ENCODE peak calls at places on chromosomes 7 and 10, in seven cellular contexts. O, L, C, N, P, B and V are unnamed samples.

GRCh38 chr7:1535695-1536094 is 5.2 kb downstream of the MAFK start:
- DNase-seq in L (peak), C (no peak), B (no peak), N (no peak), P (no peak), O (no peak), V (no peak)

GRCh38 chr10:61262486-61263261 is 190.5 kb downstream of the TMEM26 start:
- DNase-seq in L (no peak), C (no peak), B (no peak), P (no peak), N (no peak), O (no peak), V (no peak)

GRCh38 chr10:10780746-10781145 is 236.9 kb upstream of the CELF2 start:
- DNase-seq in B (no peak), P (no peak), N (no peak), O (no peak), L (no peak), C (no peak), V (no peak)

GRCh38 chr7:34240450-34240849 is 335.1 kb downstream of the BMPER start:
- DNase-seq in P (no peak), L (no peak), B (no peak), O (no peak), C (no peak), N (no peak), V (no peak)

GRCh38 chr7:126569402-126569801 is 683.3 kb downstream of the GRM8 start:
- DNase-seq in L (no peak), P (no peak), B (no peak), C (no peak), N (no peak), O (no peak), V (no peak)

GRCh38 chr10:6473430-6473829 is 106.6 kb downstream of the PRKCQ start:
- DNase-seq in B (no peak), P (no peak), N (peak), O (no peak), C (no peak), L (no peak), V (no peak)

GRCh38 chr7:36875794-36876193 is 151.5 kb upstream of the AOAH start:
- DNase-seq in L (peak), N (no peak), O (no peak), P (no peak), C (no peak), B (no peak), V (no peak)

GRCh38 chr10:114403545-114404161 is 649 bp downstream of the AFAP1L2 start:
- DNase-seq in L (peak), O (no peak), B (no peak), C (no peak), P (no peak), N (no peak), V (no peak)